ENCODE peak calls at places on chromosomes 12 and 14, in eight cellular contexts. L is endothelial cell of umbilical vein; O is lung; G is sigmoid colon; H is HepG2; W is IMR-90; T is tibial artery; E is CD8-positive, alpha-beta T cell. K is an unnamed sample.

GRCh38 chr14:92561906-92562489 is 48.4 kb downstream of the RIN3 start:
- DNase-seq in L (no peak), O (no peak), G (no peak), H (no peak), W (no peak), T (no peak), E (no peak), K (no peak)

GRCh38 chr12:102948941-102949352 is 8.5 kb upstream of the ASCL1 start:
- DNase-seq in L (peak), O (no peak), G (no peak), H (peak), W (peak), T (no peak), E (peak), K (peak)

GRCh38 chr12:103956515-103957027 is 9.1 kb upstream of the TDG start:
- DNase-seq in L (no peak), O (peak), G (no peak), H (peak), W (no peak), T (no peak), E (no peak), K (no peak)

GRCh38 chr12:57896139-57896436 is 45.3 kb upstream of the ATP23 start:
- DNase-seq in L (no peak), O (no peak), G (no peak), H (no peak), W (no peak), T (no peak), E (no peak), K (no peak)

GRCh38 chr12:13094349-13094748 is 9.1 kb downstream of the GSG1 start:
- DNase-seq in L (peak), O (no peak), G (no peak), H (no peak), W (peak), T (no peak), E (no peak), K (peak)

GRCh38 chr12:122845865-122846621 is 10.8 kb downstream of the HIP1R start:
- DNase-seq in L (no peak), O (no peak), G (no peak), H (no peak), W (no peak), T (no peak), E (no peak), K (no peak)

GRCh38 chr12:124739953-124740561 is 123.6 kb downstream of the SCARB1 start:
- DNase-seq in L (peak), O (no peak), G (no peak), H (no peak), W (peak), T (no peak), E (no peak), K (no peak)

GRCh38 chr12:58513866-58514265 is 406.4 kb downstream of the LRIG3 start:
- DNase-seq in L (no peak), O (no peak), G (no peak), H (no peak), W (no peak), T (no peak), E (no peak), K (no peak)

GRCh38 chr14:53148612-53149202 is 4.4 kb downstream of the DDHD1 start:
- DNase-seq in L (no peak), O (no peak), G (no peak), H (no peak), W (no peak), T (no peak), E (no peak), K (no peak)

GRCh38 chr14:73286598-73286997 is 49.3 kb downstream of the PAPLN start:
- DNase-seq in L (no peak), O (no peak), G (no peak), H (no peak), W (no peak), T (no peak), E (no peak), K (no peak)

GRCh38 chr12:2959508-2960431 is 573 bp downstream of the TEAD4 start:
- DNase-seq in L (peak), O (peak), G (peak), H (peak), W (peak), T (peak), E (no peak), K (peak)

GRCh38 chr12:89259831-89260230 is 92.5 kb downstream of the DUSP6 start:
- DNase-seq in L (no peak), O (no peak), G (no peak), H (no peak), W (peak), T (no peak), E (no peak), K (no peak)

GRCh38 chr12:32298917-32299316 is 100.4 kb upstream of the FGD4 start:
- DNase-seq in L (no peak), O (no peak), G (no peak), H (no peak), W (no peak), T (no peak), E (no peak), K (no peak)

GRCh38 chr14:34733245-34733644 is 18.9 kb upstream of the CFL2 start:
- DNase-seq in L (no peak), O (no peak), G (no peak), H (no peak), W (peak), T (no peak), E (no peak), K (peak)

GRCh38 chr12:102643871-102644551 is 163.6 kb upstream of the IGF1 start:
- DNase-seq in L (no peak), O (no peak), G (no peak), H (no peak), W (no peak), T (no peak), E (no peak), K (no peak)

GRCh38 chr12:12527820-12528296 is 34.8 kb downstream of the DUSP16 start:
- DNase-seq in L (no peak), O (no peak), G (no peak), H (no peak), W (no peak), T (no peak), E (no peak), K (no peak)

GRCh38 chr14:87013583-87013982 is 979.4 kb downstream of the GALC start:
- DNase-seq in L (no peak), O (no peak), G (no peak), H (no peak), W (peak), T (no peak), E (no peak), K (peak)

GRCh38 chr14:42027271-42027670 is 420.6 kb downstream of the LRFN5 start:
- DNase-seq in L (no peak), O (no peak), G (no peak), H (no peak), W (no peak), T (no peak), E (no peak), K (no peak)

GRCh38 chr12:113609692-113610469 is 138.2 kb upstream of the LHX5 start:
- DNase-seq in L (no peak), O (no peak), G (no peak), H (no peak), W (no peak), T (no peak), E (no peak), K (no peak)

GRCh38 chr14:74038015-74038859 is 19.1 kb downstream of the BBOF1 start:
- DNase-seq in L (peak), O (no peak), G (no peak), H (peak), W (peak), T (no peak), E (no peak), K (peak)

GRCh38 chr12:120721866-120722265 is 3.8 kb upstream of the ACADS start:
- DNase-seq in L (peak), O (no peak), G (no peak), H (no peak), W (no peak), T (no peak), E (no peak), K (no peak)

GRCh38 chr12:132178314-132178713 is 34.1 kb downstream of the NOC4L start:
- DNase-seq in L (no peak), O (no peak), G (no peak), H (no peak), W (no peak), T (no peak), E (no peak), K (no peak)

GRCh38 chr14:99450266-99450665 is 30.4 kb downstream of the SETD3 start:
- DNase-seq in L (no peak), O (no peak), G (no peak), H (no peak), W (no peak), T (no peak), E (no peak), K (no peak)

GRCh38 chr14:75123991-75124390 is 2.9 kb downstream of the NEK9 start:
- DNase-seq in L (peak), O (peak), G (no peak), H (no peak), W (peak), T (no peak), E (no peak), K (peak)

GRCh38 chr12:104816845-104817503 is 141.1 kb downstream of the SLC41A2 start:
- DNase-seq in L (no peak), O (no peak), G (no peak), H (no peak), W (peak), T (no peak), E (no peak), K (peak)

GRCh38 chr12:12267801-12268200 is 957 bp upstream of the LRP6 start:
- DNase-seq in L (no peak), O (no peak), G (no peak), H (no peak), W (no peak), T (no peak), E (no peak), K (no peak)

GRCh38 chr14:102424923-102425322 is 62.2 kb downstream of the TECPR2 start:
- DNase-seq in L (no peak), O (no peak), G (peak), H (no peak), W (no peak), T (no peak), E (no peak), K (no peak)

GRCh38 chr14:69845787-69846186 is 33.4 kb upstream of the SMOC1 start:
- DNase-seq in L (no peak), O (no peak), G (no peak), H (peak), W (peak), T (no peak), E (no peak), K (peak)

GRCh38 chr12:71710276-71711125 is 24.6 kb downstream of the TMEM19 start:
- DNase-seq in L (peak), O (no peak), G (no peak), H (peak), W (peak), T (no peak), E (no peak), K (peak)

GRCh38 chr12:123126294-123127144 is 24.4 kb downstream of the PITPNM2 start:
- DNase-seq in L (peak), O (no peak), G (peak), H (peak), W (peak), T (peak), E (no peak), K (peak)

GRCh38 chr14:31592619-31593018 is 31.4 kb downstream of the NUBPL start:
- DNase-seq in L (no peak), O (no peak), G (no peak), H (no peak), W (peak), T (no peak), E (no peak), K (no peak)

GRCh38 chr12:75481013-75481705 is 604 bp downstream of the GLIPR1 start:
- DNase-seq in L (peak), O (no peak), G (no peak), H (no peak), W (no peak), T (no peak), E (no peak), K (no peak)

GRCh38 chr12:56231184-56231582 is 1.3 kb downstream of the SLC39A5 start:
- DNase-seq in L (no peak), O (no peak), G (no peak), H (no peak), W (no peak), T (no peak), E (no peak), K (no peak)

GRCh38 chr12:88111074-88111652 is 30.7 kb downstream of the CEP290 start:
- DNase-seq in L (peak), O (no peak), G (no peak), H (peak), W (peak), T (no peak), E (no peak), K (peak)
- TF ChIP-seq CTCF in L (no peak), O (peak), G (peak), H (peak), W (peak), T (no peak), E (peak), K (no peak)

DNA sequence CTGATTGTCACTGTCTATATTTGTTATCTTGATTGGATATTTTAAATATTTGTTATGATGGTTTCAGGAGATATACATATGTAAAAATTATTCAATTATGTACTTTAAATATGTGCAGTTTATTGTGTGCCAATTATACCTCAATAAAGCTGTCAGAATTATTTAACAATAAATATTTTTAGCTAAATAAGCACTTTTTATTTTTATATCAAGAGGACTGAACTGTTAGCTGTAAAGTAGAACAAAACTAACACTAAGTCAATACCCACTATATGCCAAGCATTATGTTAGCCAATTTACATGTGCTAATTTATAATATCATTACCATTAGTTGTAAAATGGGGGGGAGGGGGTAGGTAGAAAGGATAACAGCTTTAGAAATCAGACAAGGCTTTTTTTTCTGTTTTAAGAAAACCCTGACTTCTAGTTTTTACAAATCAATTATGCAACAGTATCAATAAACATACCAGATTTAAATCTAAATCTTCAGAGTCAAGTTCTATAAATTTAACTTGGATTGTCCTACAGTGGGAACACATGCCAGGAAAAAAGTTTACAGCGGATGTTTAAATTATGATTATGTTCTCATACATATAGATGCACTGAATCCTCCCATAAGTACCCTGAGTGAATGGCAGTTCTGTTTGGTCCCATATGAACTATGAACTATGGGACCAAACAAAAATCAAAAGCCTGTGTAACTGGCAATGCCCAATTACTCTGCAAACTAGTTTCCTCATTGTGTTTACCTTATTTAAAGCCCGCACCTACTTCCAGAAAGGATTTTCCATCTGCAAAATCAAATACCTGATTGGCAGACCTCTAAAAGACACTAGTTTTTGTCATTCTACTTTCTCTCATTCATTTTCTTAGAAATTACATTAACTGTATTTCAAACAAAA is 2.8 kb downstream of the RALGAPA1 start:
- DNase-seq in L (no peak), O (no peak), G (no peak), H (peak), W (no peak), T (no peak), E (no peak), K (no peak)
- H3K4me3 ChIP-seq in L (no peak), O (no peak), G (no peak), H (peak), W (no peak), T (no peak), E (no peak), K (no peak)

GRCh38 chr12:63779498-63780481 is at the start of gene RXYLT1:
- DNase-seq in L (peak), O (peak), G (peak), H (peak), W (peak), T (peak), E (peak), K (peak)
- TF ChIP-seq CTCF in L (no peak), O (no peak), G (no peak), H (no peak), W (no peak), T (no peak), E (no peak), K (no peak)

DNA sequence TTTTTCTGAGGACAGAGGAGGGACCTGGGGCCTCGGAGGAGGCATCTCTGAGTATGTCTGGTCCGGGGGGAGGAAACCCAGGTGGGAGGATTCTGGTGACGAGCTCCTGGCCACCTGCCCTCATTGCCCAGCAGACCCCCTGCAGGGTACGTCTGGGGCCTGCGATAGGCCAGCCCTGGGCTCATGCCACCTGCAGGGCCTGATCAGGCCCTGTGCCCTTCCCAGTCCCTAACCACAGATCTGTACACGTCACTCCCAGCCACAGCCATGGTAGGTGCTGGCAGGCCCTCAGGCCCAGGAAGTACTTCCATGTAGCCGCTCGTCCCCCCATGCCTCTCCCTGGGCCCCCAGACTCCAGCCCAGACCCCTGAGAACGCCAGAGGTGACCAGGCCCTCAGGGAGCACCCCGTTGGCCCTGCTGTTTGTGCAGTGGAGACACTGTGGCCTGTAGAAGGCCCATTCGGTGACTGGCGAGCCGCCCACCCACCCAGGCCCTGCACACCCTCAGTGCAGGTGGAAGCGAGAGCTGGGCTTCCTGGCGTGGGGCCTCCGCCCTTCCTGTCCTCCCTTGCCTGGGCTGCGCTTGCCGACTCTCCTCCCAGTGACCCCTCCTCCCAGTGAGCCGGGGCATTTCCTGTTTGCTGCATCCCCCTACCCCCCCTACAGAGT is 5.7 kb downstream of the INF2 start:
- DNase-seq in L (no peak), O (no peak), G (no peak), H (no peak), W (no peak), T (no peak), E (peak), K (no peak)
- H3K4me3 ChIP-seq in L (no peak), O (no peak), G (no peak), H (no peak), W (no peak), T (no peak), E (peak), K (no peak)

GRCh38 chr12:107133462-107133861 is 40.1 kb upstream of the CRY1 start:
- DNase-seq in L (no peak), O (no peak), G (no peak), H (no peak), W (no peak), T (no peak), E (no peak), K (no peak)

GRCh38 chr12:107131832-107132616 is 38.7 kb upstream of the CRY1 start:
- DNase-seq in L (peak), O (no peak), G (no peak), H (peak), W (peak), T (no peak), E (no peak), K (peak)

GRCh38 chr12:107130830-107131760 is 37.7 kb upstream of the CRY1 start:
- DNase-seq in L (peak), O (no peak), G (no peak), H (no peak), W (no peak), T (no peak), E (no peak), K (no peak)

GRCh38 chr12:107135177-107135576 is 41.8 kb upstream of the CRY1 start:
- DNase-seq in L (no peak), O (no peak), G (no peak), H (no peak), W (no peak), T (no peak), E (no peak), K (no peak)

GRCh38 chr12:107134558-107134957 is 41.2 kb upstream of the CRY1 start:
- DNase-seq in L (no peak), O (no peak), G (no peak), H (peak), W (no peak), T (no peak), E (no peak), K (no peak)
- TF ChIP-seq CTCF in L (peak), O (no peak), G (no peak), H (peak), W (no peak), T (no peak), E (peak), K (peak)

GRCh38 chr14:50830044-50830931 is 674 bp downstream of the NIN start:
- DNase-seq in L (peak), O (peak), G (peak), H (peak), W (peak), T (peak), E (peak), K (peak)
- H3K4me3 ChIP-seq in L (peak), O (peak), G (peak), H (peak), W (peak), T (peak), E (peak), K (peak)

GRCh38 chr12:42298887-42299286 is 27.0 kb downstream of the ZCRB1 start:
- DNase-seq in L (no peak), O (no peak), G (no peak), H (peak), W (no peak), T (no peak), E (no peak), K (no peak)

GRCh38 chr12:42291680-42292079 is 34.2 kb downstream of the ZCRB1 start:
- DNase-seq in L (no peak), O (no peak), G (no peak), H (no peak), W (no peak), T (no peak), E (no peak), K (no peak)

GRCh38 chr12:42299392-42300308 is 26.2 kb downstream of the ZCRB1 start:
- DNase-seq in L (peak), O (no peak), G (no peak), H (no peak), W (peak), T (no peak), E (no peak), K (peak)

DNA sequence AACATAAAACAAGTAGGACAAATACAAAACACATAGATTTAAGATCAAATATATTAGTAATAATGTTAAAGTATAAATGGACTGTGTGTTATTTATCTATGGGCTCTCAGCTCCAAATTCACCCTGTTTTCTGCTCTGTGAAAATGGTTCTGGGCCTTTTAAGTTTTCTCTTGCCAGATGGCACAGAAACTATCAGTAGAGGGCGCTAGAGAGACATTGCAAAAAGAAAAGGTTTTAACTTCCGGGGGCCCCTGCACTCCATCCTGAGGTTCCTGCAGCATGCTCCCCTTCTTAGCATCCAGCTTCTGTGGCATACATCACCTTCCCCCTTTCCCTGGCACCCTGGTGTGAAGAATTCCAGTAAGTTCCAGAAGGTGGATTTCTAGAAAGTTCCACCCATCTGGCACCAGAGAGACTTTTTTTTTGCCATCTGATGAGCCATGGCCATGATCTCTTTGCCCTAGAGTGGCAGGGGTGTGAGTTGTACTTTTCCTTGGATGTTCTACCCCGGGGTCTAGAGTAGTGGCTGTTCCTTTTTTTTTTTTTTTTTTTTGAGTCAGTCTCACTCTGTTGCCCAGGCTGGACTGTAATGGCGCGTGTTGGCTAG is 29.3 kb downstream of the ZCRB1 start:
- DNase-seq in L (no peak), O (no peak), G (no peak), H (peak), W (no peak), T (no peak), E (no peak), K (no peak)
- TF ChIP-seq CTCF in L (peak), O (no peak), G (no peak), H (peak), W (peak), T (no peak), E (no peak), K (peak)

K was measured in bronchial epithelial cell.